ENCODE peak calls at places on chromosomes 5 and 9, in six cellular contexts. One of them, this sample, is unnamed.

GRCh38 chr5:91469517-91470165 is 86.5 kb upstream of the ARRDC3 start:
- DNase-seq in cardiac fibroblast: peak; percentile 39
- DNase-seq in WTC11: no peak
- DNase-seq in fibroblast of the conjunctiva: no peak
- DNase-seq in small intestine: no peak
- DNase-seq in HS-5: no peak
- DNase-seq in this sample: no peak

GRCh38 chr9:115591584-115591984 is 473.6 kb upstream of the TNC start:
- DNase-seq in cardiac fibroblast: peak; percentile 100
- DNase-seq in WTC11: peak; percentile 47
- DNase-seq in fibroblast of the conjunctiva: peak; percentile 98
- DNase-seq in small intestine: peak; percentile 76
- DNase-seq in HS-5: peak; percentile 95
- DNase-seq in this sample: peak; percentile 98

GRCh38 chr5:159010611-159011497 is 88.9 kb downstream of the EBF1 start:
- DNase-seq in cardiac fibroblast: peak; percentile 67
- DNase-seq in WTC11: no peak
- DNase-seq in fibroblast of the conjunctiva: no peak
- DNase-seq in small intestine: no peak
- DNase-seq in HS-5: no peak
- DNase-seq in this sample: no peak

GRCh38 chr9:4796988-4797956 is 4.5 kb downstream of the RCL1 start:
- DNase-seq in cardiac fibroblast: peak; percentile 62
- DNase-seq in WTC11: peak; percentile 19
- DNase-seq in fibroblast of the conjunctiva: no peak
- DNase-seq in small intestine: peak; percentile 38
- DNase-seq in HS-5: no peak
- DNase-seq in this sample: no peak

GRCh38 chr9:113933188-113933587 is 57.1 kb downstream of the ZNF618 start:
- DNase-seq in cardiac fibroblast: peak; percentile 50
- DNase-seq in WTC11: no peak
- DNase-seq in fibroblast of the conjunctiva: no peak
- DNase-seq in small intestine: no peak
- DNase-seq in HS-5: no peak
- DNase-seq in this sample: no peak

GRCh38 chr5:143842920-143843319 is 31.0 kb downstream of the HMHB1 start:
- DNase-seq in cardiac fibroblast: peak; percentile 24
- DNase-seq in WTC11: no peak
- DNase-seq in fibroblast of the conjunctiva: no peak
- DNase-seq in small intestine: no peak
- DNase-seq in HS-5: no peak
- DNase-seq in this sample: no peak

GRCh38 chr5:126449751-126450271 is 26.6 kb downstream of the GRAMD2B start:
- DNase-seq in cardiac fibroblast: peak; percentile 89
- DNase-seq in WTC11: no peak
- DNase-seq in fibroblast of the conjunctiva: no peak
- DNase-seq in small intestine: peak; percentile 54
- DNase-seq in HS-5: no peak
- DNase-seq in this sample: no peak

GRCh38 chr5:150542933-150543445 is 35.1 kb downstream of the NDST1 start:
- DNase-seq in cardiac fibroblast: no peak
- DNase-seq in WTC11: no peak
- DNase-seq in fibroblast of the conjunctiva: no peak
- DNase-seq in small intestine: peak; percentile 99
- DNase-seq in HS-5: no peak
- DNase-seq in this sample: no peak

GRCh38 chr5:150317048-150318003 is 14.6 kb upstream of the ARSI start:
- DNase-seq in cardiac fibroblast: peak; percentile 96
- DNase-seq in WTC11: no peak
- DNase-seq in fibroblast of the conjunctiva: peak; percentile 78
- DNase-seq in small intestine: no peak
- DNase-seq in HS-5: peak; percentile 96
- DNase-seq in this sample: peak; percentile 100

GRCh38 chr9:35990155-35990554 is 32.2 kb upstream of the OR2S2 start:
- DNase-seq in cardiac fibroblast: no peak
- DNase-seq in WTC11: no peak
- DNase-seq in fibroblast of the conjunctiva: no peak
- DNase-seq in small intestine: no peak
- DNase-seq in HS-5: no peak
- DNase-seq in this sample: no peak

GRCh38 chr9:98442114-98442513 is 186.7 kb upstream of the TBC1D2 start:
- DNase-seq in cardiac fibroblast: no peak
- DNase-seq in WTC11: peak; percentile 33
- DNase-seq in fibroblast of the conjunctiva: no peak
- DNase-seq in small intestine: no peak
- DNase-seq in HS-5: no peak
- DNase-seq in this sample: no peak

GRCh38 chr5:108590799-108591198 is 156.9 kb upstream of the FER start:
- DNase-seq in cardiac fibroblast: no peak
- DNase-seq in WTC11: no peak
- DNase-seq in fibroblast of the conjunctiva: no peak
- DNase-seq in small intestine: no peak
- DNase-seq in HS-5: no peak
- DNase-seq in this sample: no peak

GRCh38 chr5:38889424-38889823 is 43.6 kb downstream of the OSMR start:
- DNase-seq in cardiac fibroblast: no peak
- DNase-seq in WTC11: no peak
- DNase-seq in fibroblast of the conjunctiva: no peak
- DNase-seq in small intestine: no peak
- DNase-seq in HS-5: no peak
- DNase-seq in this sample: no peak

GRCh38 chr9:101242651-101243050 is 142.2 kb downstream of the BAAT start:
- DNase-seq in cardiac fibroblast: no peak
- DNase-seq in WTC11: no peak
- DNase-seq in fibroblast of the conjunctiva: no peak
- DNase-seq in small intestine: no peak
- DNase-seq in HS-5: no peak
- DNase-seq in this sample: no peak

GRCh38 chr9:86452194-86452828 is 98.1 kb upstream of the TUT7 start:
- DNase-seq in cardiac fibroblast: peak; percentile 29
- DNase-seq in WTC11: no peak
- DNase-seq in fibroblast of the conjunctiva: no peak
- DNase-seq in small intestine: peak; percentile 19
- DNase-seq in HS-5: no peak
- DNase-seq in this sample: no peak

GRCh38 chr5:180787711-180788431 is 14.7 kb downstream of the MGAT1 start:
- DNase-seq in cardiac fibroblast: no peak
- DNase-seq in WTC11: peak; percentile 34
- DNase-seq in fibroblast of the conjunctiva: no peak
- DNase-seq in small intestine: no peak
- DNase-seq in HS-5: no peak
- DNase-seq in this sample: no peak

GRCh38 chr9:127844821-127845359 is 9.6 kb downstream of the ENG start:
- DNase-seq in cardiac fibroblast: peak; percentile 88
- DNase-seq in WTC11: peak; percentile 40
- DNase-seq in fibroblast of the conjunctiva: no peak
- DNase-seq in small intestine: no peak
- DNase-seq in HS-5: no peak
- DNase-seq in this sample: peak; percentile 53

GRCh38 chr9:29432191-29432590 is 1858.9 kb upstream of the C9orf72 start:
- DNase-seq in cardiac fibroblast: no peak
- DNase-seq in WTC11: no peak
- DNase-seq in fibroblast of the conjunctiva: no peak
- DNase-seq in small intestine: no peak
- DNase-seq in HS-5: no peak
- DNase-seq in this sample: no peak

GRCh38 chr9:110006657-110007056 is 201.3 kb downstream of the C9orf152 start:
- DNase-seq in cardiac fibroblast: no peak
- DNase-seq in WTC11: no peak
- DNase-seq in fibroblast of the conjunctiva: no peak
- DNase-seq in small intestine: no peak
- DNase-seq in HS-5: no peak
- DNase-seq in this sample: no peak

GRCh38 chr9:88663766-88664419 is 128.9 kb downstream of the NXNL2 start:
- DNase-seq in cardiac fibroblast: peak; percentile 49
- DNase-seq in WTC11: no peak
- DNase-seq in fibroblast of the conjunctiva: no peak
- DNase-seq in small intestine: no peak
- DNase-seq in HS-5: no peak
- DNase-seq in this sample: peak; percentile 89

GRCh38 chr5:74326571-74327338 is 313.8 kb downstream of the ENC1 start:
- DNase-seq in cardiac fibroblast: peak; percentile 90
- DNase-seq in WTC11: no peak
- DNase-seq in fibroblast of the conjunctiva: peak; percentile 43
- DNase-seq in small intestine: peak; percentile 85
- DNase-seq in HS-5: peak; percentile 91
- DNase-seq in this sample: peak; percentile 98

GRCh38 chr5:69517763-69518212 is 25.2 kb downstream of the OCLN start:
- DNase-seq in cardiac fibroblast: peak; percentile 80
- DNase-seq in WTC11: no peak
- DNase-seq in fibroblast of the conjunctiva: peak; percentile 44
- DNase-seq in small intestine: peak; percentile 92
- DNase-seq in HS-5: no peak
- DNase-seq in this sample: no peak

GRCh38 chr9:34659592-34660253 is 2.7 kb downstream of the CCL27 start:
- DNase-seq in cardiac fibroblast: peak; percentile 22
- DNase-seq in WTC11: no peak
- DNase-seq in fibroblast of the conjunctiva: no peak
- DNase-seq in small intestine: peak; percentile 57
- DNase-seq in HS-5: no peak
- DNase-seq in this sample: no peak

GRCh38 chr5:77621440-77621839 is 17.1 kb downstream of the OTP start:
- DNase-seq in cardiac fibroblast: no peak
- DNase-seq in WTC11: no peak
- DNase-seq in fibroblast of the conjunctiva: no peak
- DNase-seq in small intestine: no peak
- DNase-seq in HS-5: no peak
- DNase-seq in this sample: no peak

GRCh38 chr5:173328896-173329369 is 719 bp upstream of the STC2 start:
- DNase-seq in cardiac fibroblast: peak; percentile 86
- DNase-seq in WTC11: peak; percentile 70
- DNase-seq in fibroblast of the conjunctiva: no peak
- DNase-seq in small intestine: no peak
- DNase-seq in HS-5: no peak
- DNase-seq in this sample: peak; percentile 25

GRCh38 chr5:151065609-151066008 is 15.2 kb downstream of the TNIP1 start:
- DNase-seq in cardiac fibroblast: no peak
- DNase-seq in WTC11: no peak
- DNase-seq in fibroblast of the conjunctiva: no peak
- DNase-seq in small intestine: no peak
- DNase-seq in HS-5: no peak
- DNase-seq in this sample: no peak

GRCh38 chr9:68678430-68678829 is 26.6 kb upstream of the PIP5K1B start:
- DNase-seq in cardiac fibroblast: no peak
- DNase-seq in WTC11: peak; percentile 32
- DNase-seq in fibroblast of the conjunctiva: no peak
- DNase-seq in small intestine: no peak
- DNase-seq in HS-5: no peak
- DNase-seq in this sample: no peak

GRCh38 chr5:71925608-71926091 is 181.6 kb upstream of the MAP1B start:
- DNase-seq in cardiac fibroblast: peak; percentile 17
- DNase-seq in WTC11: no peak
- DNase-seq in fibroblast of the conjunctiva: no peak
- DNase-seq in small intestine: no peak
- DNase-seq in HS-5: no peak
- DNase-seq in this sample: peak; percentile 61

GRCh38 chr5:99061711-99062110 is 132.9 kb upstream of the CHD1 start:
- DNase-seq in cardiac fibroblast: peak; percentile 67
- DNase-seq in WTC11: no peak
- DNase-seq in fibroblast of the conjunctiva: peak; percentile 29
- DNase-seq in small intestine: no peak
- DNase-seq in HS-5: peak; percentile 73
- DNase-seq in this sample: peak; percentile 39

GRCh38 chr5:172714491-172715420 is 56.2 kb downstream of the DUSP1 start:
- DNase-seq in cardiac fibroblast: peak; percentile 77
- DNase-seq in WTC11: peak; percentile 85
- DNase-seq in fibroblast of the conjunctiva: no peak
- DNase-seq in small intestine: peak; percentile 79
- DNase-seq in HS-5: no peak
- DNase-seq in this sample: peak; percentile 98

GRCh38 chr5:122062205-122062604 is 15.9 kb downstream of the LOX start:
- DNase-seq in cardiac fibroblast: no peak
- DNase-seq in WTC11: no peak
- DNase-seq in fibroblast of the conjunctiva: no peak
- DNase-seq in small intestine: no peak
- DNase-seq in HS-5: no peak
- DNase-seq in this sample: no peak

GRCh38 chr9:124285903-124286291 is 28.1 kb downstream of the NEK6 start:
- DNase-seq in cardiac fibroblast: peak; percentile 96
- DNase-seq in WTC11: no peak
- DNase-seq in fibroblast of the conjunctiva: peak; percentile 89
- DNase-seq in small intestine: no peak
- DNase-seq in HS-5: peak; percentile 82
- DNase-seq in this sample: peak; percentile 91

GRCh38 chr9:16710888-16711287 is 159.6 kb downstream of the BNC2 start:
- DNase-seq in cardiac fibroblast: no peak
- DNase-seq in WTC11: no peak
- DNase-seq in fibroblast of the conjunctiva: no peak
- DNase-seq in small intestine: no peak
- DNase-seq in HS-5: no peak
- DNase-seq in this sample: no peak

GRCh38 chr9:137037483-137037882 is 5.6 kb upstream of the FUT7 start:
- DNase-seq in cardiac fibroblast: no peak
- DNase-seq in WTC11: no peak
- DNase-seq in fibroblast of the conjunctiva: no peak
- DNase-seq in small intestine: no peak
- DNase-seq in HS-5: no peak
- DNase-seq in this sample: no peak

GRCh38 chr9:114033397-114034103 is 44.5 kb downstream of the AMBP start:
- DNase-seq in cardiac fibroblast: peak; percentile 22
- DNase-seq in WTC11: peak; percentile 72
- DNase-seq in fibroblast of the conjunctiva: peak; percentile 12
- DNase-seq in small intestine: no peak
- DNase-seq in HS-5: no peak
- DNase-seq in this sample: no peak

GRCh38 chr5:97534166-97534565 is 351.1 kb upstream of the RIOK2 start:
- DNase-seq in cardiac fibroblast: peak; percentile 97
- DNase-seq in WTC11: no peak
- DNase-seq in fibroblast of the conjunctiva: peak; percentile 86
- DNase-seq in small intestine: peak; percentile 56
- DNase-seq in HS-5: peak; percentile 88
- DNase-seq in this sample: peak; percentile 81